ENCODE peak calls at places on chromosomes 16 and 17, in seven cellular contexts. One of them, this sample, is unnamed.

GRCh38 chr17:60671482-60671881 is 6.2 kb upstream of the BCAS3 start:
- DNase-seq in GM06990: no peak
- DNase-seq in A673: no peak
- DNase-seq in keratinocyte: no peak
- DNase-seq in neural progenitor cell: no peak
- DNase-seq in Peyer's patch: no peak
- DNase-seq in heart right ventricle: no peak
- DNase-seq in this sample: peak; percentile 1

GRCh38 chr16:11156401-11156800 is 99.6 kb downstream of the SOCS1 start:
- DNase-seq in keratinocyte: no peak
- DNase-seq in A673: no peak
- DNase-seq in Peyer's patch: no peak
- DNase-seq in GM06990: no peak
- DNase-seq in heart right ventricle: no peak
- DNase-seq in neural progenitor cell: no peak
- DNase-seq in this sample: no peak

GRCh38 chr16:82016268-82016667 is 5.0 kb upstream of the SDR42E1 start:
- DNase-seq in neural progenitor cell: no peak
- DNase-seq in keratinocyte: no peak
- DNase-seq in Peyer's patch: no peak
- DNase-seq in A673: peak; percentile 58
- DNase-seq in GM06990: no peak
- DNase-seq in heart right ventricle: peak; percentile 29
- DNase-seq in this sample: peak; percentile 59

GRCh38 chr16:56547949-56548567 is 16.8 kb upstream of the MT4 start:
- DNase-seq in neural progenitor cell: no peak
- DNase-seq in keratinocyte: no peak
- DNase-seq in heart right ventricle: no peak
- DNase-seq in GM06990: no peak
- DNase-seq in A673: no peak
- DNase-seq in Peyer's patch: no peak
- DNase-seq in this sample: no peak

GRCh38 chr16:72935896-72936295 is 112.0 kb downstream of the ZFHX3 start:
- DNase-seq in heart right ventricle: no peak
- DNase-seq in Peyer's patch: no peak
- DNase-seq in neural progenitor cell: no peak
- DNase-seq in A673: no peak
- DNase-seq in GM06990: no peak
- DNase-seq in keratinocyte: no peak
- DNase-seq in this sample: no peak

GRCh38 chr17:80254396-80255241 is 6.0 kb upstream of the RNF213 start:
- DNase-seq in neural progenitor cell: no peak
- DNase-seq in heart right ventricle: no peak
- DNase-seq in Peyer's patch: peak; percentile 70
- DNase-seq in GM06990: peak; percentile 54
- DNase-seq in keratinocyte: no peak
- DNase-seq in A673: peak; percentile 54
- DNase-seq in this sample: peak; percentile 93

GRCh38 chr16:85112364-85112763 is at the start of gene CIBAR2:
- DNase-seq in keratinocyte: no peak
- DNase-seq in Peyer's patch: no peak
- DNase-seq in GM06990: no peak
- DNase-seq in heart right ventricle: no peak
- DNase-seq in A673: no peak
- DNase-seq in neural progenitor cell: peak; percentile 76
- DNase-seq in this sample: no peak

GRCh38 chr16:86414991-86415740 is 95.2 kb upstream of the FOXF1 start:
- DNase-seq in keratinocyte: no peak
- DNase-seq in A673: no peak
- DNase-seq in GM06990: no peak
- DNase-seq in heart right ventricle: peak; percentile 59
- DNase-seq in neural progenitor cell: no peak
- DNase-seq in Peyer's patch: no peak
- DNase-seq in this sample: no peak

GRCh38 chr16:13898233-13898632 is 21.7 kb upstream of the ERCC4 start:
- DNase-seq in keratinocyte: no peak
- DNase-seq in neural progenitor cell: no peak
- DNase-seq in GM06990: no peak
- DNase-seq in Peyer's patch: no peak
- DNase-seq in heart right ventricle: peak; percentile 29
- DNase-seq in A673: no peak
- DNase-seq in this sample: no peak

GRCh38 chr17:50787106-50787505 is 19.8 kb upstream of the ANKRD40CL start:
- DNase-seq in keratinocyte: peak; percentile 82
- DNase-seq in GM06990: no peak
- DNase-seq in neural progenitor cell: no peak
- DNase-seq in A673: no peak
- DNase-seq in heart right ventricle: no peak
- DNase-seq in Peyer's patch: no peak
- DNase-seq in this sample: peak; percentile 85

GRCh38 chr17:15092762-15093161 is 172.4 kb downstream of the PMP22 start:
- DNase-seq in heart right ventricle: no peak
- DNase-seq in neural progenitor cell: no peak
- DNase-seq in GM06990: no peak
- DNase-seq in keratinocyte: no peak
- DNase-seq in A673: no peak
- DNase-seq in Peyer's patch: no peak
- DNase-seq in this sample: peak; percentile 64

GRCh38 chr16:85415196-85415988 is 197.7 kb upstream of the GSE1 start:
- DNase-seq in A673: no peak
- DNase-seq in Peyer's patch: peak; percentile 24
- DNase-seq in neural progenitor cell: no peak
- DNase-seq in GM06990: no peak
- DNase-seq in keratinocyte: no peak
- DNase-seq in heart right ventricle: no peak
- DNase-seq in this sample: no peak

GRCh38 chr16:4846503-4846900 is 586 bp downstream of the GLYR1 start:
- DNase-seq in heart right ventricle: peak; percentile 63
- DNase-seq in A673: peak; percentile 25
- DNase-seq in Peyer's patch: peak; percentile 72
- DNase-seq in neural progenitor cell: peak; percentile 72
- DNase-seq in keratinocyte: no peak
- DNase-seq in GM06990: peak; percentile 66
- DNase-seq in this sample: peak; percentile 68

GRCh38 chr16:27238016-27238587 is 30.5 kb downstream of the NSMCE1 start:
- DNase-seq in Peyer's patch: peak; percentile 71
- DNase-seq in heart right ventricle: peak; percentile 38
- DNase-seq in keratinocyte: no peak
- DNase-seq in neural progenitor cell: no peak
- DNase-seq in A673: no peak
- DNase-seq in GM06990: no peak
- DNase-seq in this sample: no peak

GRCh38 chr16:26281681-26282080 is 589.9 kb downstream of the HS3ST4 start:
- DNase-seq in GM06990: no peak
- DNase-seq in Peyer's patch: no peak
- DNase-seq in heart right ventricle: no peak
- DNase-seq in A673: no peak
- DNase-seq in keratinocyte: no peak
- DNase-seq in neural progenitor cell: no peak
- DNase-seq in this sample: no peak

GRCh38 chr16:20300312-20301097 is 26.8 kb downstream of the GP2 start:
- DNase-seq in neural progenitor cell: peak; percentile 79
- DNase-seq in keratinocyte: peak; percentile 1
- DNase-seq in A673: peak; percentile 68
- DNase-seq in GM06990: peak; percentile 20
- DNase-seq in Peyer's patch: peak; percentile 69
- DNase-seq in heart right ventricle: peak; percentile 17
- DNase-seq in this sample: peak; percentile 38

GRCh38 chr16:10871157-10871991 is 5.6 kb upstream of the CIITA start:
- DNase-seq in keratinocyte: no peak
- DNase-seq in heart right ventricle: peak; percentile 40
- DNase-seq in neural progenitor cell: no peak
- DNase-seq in A673: no peak
- DNase-seq in Peyer's patch: peak; percentile 84
- DNase-seq in GM06990: peak; percentile 75
- DNase-seq in this sample: peak; percentile 77

DNA sequence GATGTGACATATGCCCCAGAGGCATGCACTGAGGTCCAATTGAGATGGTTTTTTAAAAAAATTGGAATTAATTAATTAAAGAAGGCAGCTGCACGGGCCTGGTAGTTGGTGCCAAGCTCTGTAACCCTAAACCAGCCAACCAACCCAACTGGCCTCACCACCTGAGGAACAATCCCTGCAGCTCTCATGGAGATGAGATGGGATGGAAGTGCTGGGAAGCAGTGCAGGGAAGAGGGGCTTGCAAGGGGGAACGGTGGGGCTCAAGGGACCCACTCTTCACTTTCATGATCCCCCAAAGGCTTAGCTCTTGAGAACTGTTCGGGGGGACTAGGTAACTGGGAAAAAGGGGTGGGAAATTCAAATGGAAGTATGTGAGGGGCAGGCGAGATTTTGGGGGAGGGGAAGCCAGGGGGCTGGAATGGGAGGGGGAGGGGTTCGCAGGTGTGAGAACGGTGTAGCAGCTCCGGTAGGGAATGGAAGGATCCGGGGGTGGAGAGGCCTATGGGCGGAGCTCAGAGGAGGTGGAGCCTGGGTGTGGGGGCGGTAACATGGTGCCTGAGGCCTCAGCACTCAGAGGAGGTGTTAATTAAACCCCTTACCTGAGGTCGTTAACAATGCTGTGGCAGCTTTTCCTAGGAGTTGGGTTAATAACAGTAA is 9.3 kb upstream of the ZNF652 start:
- DNase-seq in heart right ventricle: no peak
- DNase-seq in keratinocyte: no peak
- DNase-seq in neural progenitor cell: peak; percentile 47
- DNase-seq in A673: no peak
- DNase-seq in Peyer's patch: peak; percentile 36
- DNase-seq in GM06990: no peak
- DNase-seq in this sample: peak; percentile 12
- H3K4me3 ChIP-seq in heart right ventricle: no peak overlapping the region
- H3K4me3 ChIP-seq in keratinocyte: no peak overlapping the region
- H3K4me3 ChIP-seq in neural progenitor cell: no peak overlapping the region
- H3K4me3 ChIP-seq in A673: no peak overlapping the region
- H3K4me3 ChIP-seq in Peyer's patch: no peak overlapping the region
- H3K4me3 ChIP-seq in GM06990: no peak overlapping the region
- H3K4me3 ChIP-seq in this sample: no peak overlapping the region

GRCh38 chr17:82917656-82918345 is 78.0 kb upstream of the ZNF750 start:
- DNase-seq in neural progenitor cell: peak; percentile 30
- DNase-seq in keratinocyte: no peak
- DNase-seq in GM06990: no peak
- DNase-seq in heart right ventricle: no peak
- DNase-seq in A673: peak; percentile 41
- DNase-seq in Peyer's patch: no peak
- DNase-seq in this sample: peak; percentile 4
- TF ChIP-seq CTCF in neural progenitor cell: peak; percentile 42
- TF ChIP-seq CTCF in keratinocyte: peak; percentile 21
- TF ChIP-seq CTCF in GM06990: peak; percentile 37
- TF ChIP-seq CTCF in heart right ventricle: peak; percentile 59
- TF ChIP-seq CTCF in A673: peak; percentile 70
- TF ChIP-seq CTCF in Peyer's patch: peak; percentile 6
- TF ChIP-seq CTCF in this sample: peak; percentile 34

DNA sequence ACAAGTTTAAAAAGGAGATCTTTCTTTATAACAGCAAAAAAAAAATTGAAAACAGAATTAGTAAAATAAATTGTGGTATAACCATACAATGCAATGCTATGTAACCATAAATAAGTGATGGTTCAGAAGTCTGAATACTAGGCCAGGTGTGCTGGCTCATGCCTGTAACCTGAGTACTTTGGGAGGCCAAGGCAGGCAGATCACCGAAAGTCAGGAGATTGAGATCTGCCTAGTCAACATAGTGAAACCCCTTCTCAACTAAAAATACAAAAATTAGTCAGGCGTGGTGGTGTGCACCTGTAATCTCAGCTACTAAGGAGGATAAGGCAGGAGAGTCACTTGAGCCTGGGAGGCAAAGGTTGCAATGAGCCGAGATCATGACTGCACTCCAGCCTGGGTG is 34.6 kb downstream of the CCT6B start:
- DNase-seq in A673: no peak
- DNase-seq in keratinocyte: no peak
- DNase-seq in GM06990: peak; percentile 14
- DNase-seq in heart right ventricle: no peak
- DNase-seq in Peyer's patch: no peak
- DNase-seq in neural progenitor cell: no peak
- DNase-seq in this sample: no peak
- H3K36me3 ChIP-seq in A673: no peaks in the 10 kb centered on the region
- H3K36me3 ChIP-seq in keratinocyte: no peaks in the 10 kb centered on the region
- H3K36me3 ChIP-seq in GM06990: no peaks in the 10 kb centered on the region
- H3K36me3 ChIP-seq in heart right ventricle: no peaks in the 10 kb centered on the region
- H3K36me3 ChIP-seq in Peyer's patch: no peaks in the 10 kb centered on the region
- H3K36me3 ChIP-seq in neural progenitor cell: no peaks in the 10 kb centered on the region
- H3K36me3 ChIP-seq in this sample: no peaks in the 10 kb centered on the region

GRCh38 chr17:31525801-31526549 is 134.5 kb downstream of the RAB11FIP4 start:
- DNase-seq in GM06990: no peak
- DNase-seq in A673: no peak
- DNase-seq in neural progenitor cell: peak; percentile 39
- DNase-seq in heart right ventricle: no peak
- DNase-seq in keratinocyte: no peak
- DNase-seq in Peyer's patch: peak; percentile 58
- DNase-seq in this sample: no peak

GRCh38 chr17:31527606-31528005 is 136.1 kb downstream of the RAB11FIP4 start:
- DNase-seq in keratinocyte: no peak
- DNase-seq in A673: no peak
- DNase-seq in neural progenitor cell: no peak
- DNase-seq in heart right ventricle: no peak
- DNase-seq in GM06990: no peak
- DNase-seq in Peyer's patch: no peak
- DNase-seq in this sample: no peak

GRCh38 chr17:31523862-31524730 is 132.6 kb downstream of the RAB11FIP4 start:
- DNase-seq in Peyer's patch: no peak
- DNase-seq in GM06990: no peak
- DNase-seq in A673: no peak
- DNase-seq in neural progenitor cell: no peak
- DNase-seq in heart right ventricle: no peak
- DNase-seq in keratinocyte: no peak
- DNase-seq in this sample: no peak

GRCh38 chr17:31522987-31523495 is 131.6 kb downstream of the RAB11FIP4 start:
- DNase-seq in heart right ventricle: no peak
- DNase-seq in GM06990: no peak
- DNase-seq in neural progenitor cell: no peak
- DNase-seq in Peyer's patch: no peak
- DNase-seq in A673: no peak
- DNase-seq in keratinocyte: no peak
- DNase-seq in this sample: no peak

GRCh38 chr17:31524926-31525800 is 133.7 kb downstream of the RAB11FIP4 start:
- DNase-seq in heart right ventricle: peak; percentile 83
- DNase-seq in A673: peak; percentile 63
- DNase-seq in neural progenitor cell: peak; percentile 92
- DNase-seq in keratinocyte: peak; percentile 21
- DNase-seq in GM06990: peak; percentile 68
- DNase-seq in Peyer's patch: peak; percentile 96
- DNase-seq in this sample: peak; percentile 59
- H3K4me3 ChIP-seq in heart right ventricle: no peak overlapping the region
- H3K4me3 ChIP-seq in A673: no peak overlapping the region
- H3K4me3 ChIP-seq in neural progenitor cell: no peak overlapping the region
- H3K4me3 ChIP-seq in keratinocyte: no peak overlapping the region
- H3K4me3 ChIP-seq in GM06990: peak overlapping the region; percentile 3
- H3K4me3 ChIP-seq in Peyer's patch: no peak overlapping the region
- H3K4me3 ChIP-seq in this sample: no peak overlapping the region